ENCODE peak calls at places on chromosomes 4 and X, in seven cellular contexts. R is body of pancreas; H is mammary epithelial cell; P is naive thymus-derived CD4-positive, alpha-beta T cell; F is right cardiac atrium; C is ovary; T is lung. I is an unnamed sample. For H3K4me1, the result is how much of the 10 kb centered on the place peaks cover.

GRCh38 chrX:66016905-66017658 is 22.8 kb downstream of the VSIG4 start:
- DNase-seq in R (no peak), H (no peak), P (no peak), F (no peak), C (no peak), T (no peak), I (no peak)

GRCh38 chrX:123960956-123961267 is 594 bp upstream of the STAG2 start:
- DNase-seq in R (no peak), H (no peak), P (no peak), F (no peak), C (no peak), T (no peak), I (no peak)

GRCh38 chr4:80225628-80226027 is 28.3 kb downstream of the PRDM8 start:
- DNase-seq in R (no peak), H (peak), P (no peak), F (no peak), C (no peak), T (no peak), I (no peak)

GRCh38 chr4:7280906-7281305 is 88.6 kb downstream of the SORCS2 start:
- DNase-seq in R (no peak), H (peak), P (no peak), F (no peak), C (no peak), T (no peak), I (no peak)

GRCh38 chr4:137535718-137536117 is 3.4 kb upstream of the PCDH18 start:
- DNase-seq in R (no peak), H (no peak), P (no peak), F (no peak), C (no peak), T (no peak), I (no peak)

GRCh38 chr4:150126201-150126879 is 48.1 kb downstream of the DCLK2 start:
- DNase-seq in R (no peak), H (no peak), P (no peak), F (no peak), C (no peak), T (no peak), I (no peak)

GRCh38 chr4:119750771-119751170 is 122.2 kb upstream of the PDE5A start:
- DNase-seq in R (no peak), H (peak), P (no peak), F (no peak), C (no peak), T (no peak), I (no peak)

GRCh38 chr4:6562931-6563901 is 11.8 kb upstream of the MAN2B2 start:
- DNase-seq in R (peak), H (peak), P (no peak), F (no peak), C (no peak), T (no peak), I (no peak)

GRCh38 chr4:142728209-142728608 is 117.9 kb downstream of the INPP4B start:
- DNase-seq in R (no peak), H (no peak), P (no peak), F (no peak), C (no peak), T (no peak), I (no peak)

GRCh38 chr4:13597604-13598003 is 29.9 kb downstream of the BOD1L1 start:
- DNase-seq in R (no peak), H (peak), P (no peak), F (no peak), C (no peak), T (no peak), I (no peak)

GRCh38 chr4:15344041-15344440 is 83.8 kb upstream of the C1QTNF7 start:
- DNase-seq in R (no peak), H (peak), P (no peak), F (no peak), C (no peak), T (no peak), I (no peak)

GRCh38 chr4:111510535-111510934 is 634.7 kb upstream of the FAM241A start:
- DNase-seq in R (no peak), H (no peak), P (no peak), F (no peak), C (no peak), T (no peak), I (no peak)

GRCh38 chr4:4485806-4486205 is 56.0 kb downstream of the STX18 start:
- DNase-seq in R (no peak), H (no peak), P (no peak), F (no peak), C (no peak), T (no peak), I (no peak)

GRCh38 chrX:1167466-1167865 is 45.0 kb downstream of the CRLF2 start:
- DNase-seq in R (no peak), H (no peak), P (no peak), F (no peak), C (no peak), T (no peak), I (no peak)

GRCh38 chrX:68631331-68631730 is 16.1 kb upstream of the STARD8 start:
- DNase-seq in R (no peak), H (no peak), P (no peak), F (no peak), C (peak), T (no peak), I (no peak)

GRCh38 chr4:156169011-156169410 is 215.3 kb upstream of the CTSO start:
- DNase-seq in R (no peak), H (peak), P (no peak), F (peak), C (peak), T (peak), I (peak)

GRCh38 chr4:8393593-8394038 is 46.9 kb downstream of the ACOX3 start:
- DNase-seq in R (no peak), H (peak), P (no peak), F (peak), C (peak), T (peak), I (no peak)

GRCh38 chr4:40693946-40694345 is 55.8 kb upstream of the NSUN7 start:
- DNase-seq in R (no peak), H (no peak), P (no peak), F (no peak), C (no peak), T (no peak), I (no peak)

GRCh38 chr4:29770627-29771026 is 949.5 kb upstream of the PCDH7 start:
- DNase-seq in R (no peak), H (no peak), P (no peak), F (no peak), C (no peak), T (no peak), I (no peak)

GRCh38 chr4:155999743-156000142 is 46.1 kb upstream of the CTSO start:
- DNase-seq in R (no peak), H (no peak), P (no peak), F (peak), C (no peak), T (no peak), I (peak)

GRCh38 chrX:130728208-130728607 is 174.8 kb downstream of the ENOX2 start:
- DNase-seq in R (no peak), H (peak), P (no peak), F (no peak), C (no peak), T (no peak), I (no peak)

GRCh38 chr4:61202638-61203495 is 2.7 kb downstream of the ADGRL3 start:
- DNase-seq in R (no peak), H (peak), P (no peak), F (no peak), C (no peak), T (no peak), I (no peak)

GRCh38 chrX:39645059-39645895 is 452.5 kb downstream of the BCOR start:
- DNase-seq in R (peak), H (peak), P (no peak), F (peak), C (peak), T (no peak), I (no peak)

GRCh38 chrX:156002517-156002916 is 5.0 kb downstream of the IL9R start:
- DNase-seq in R (no peak), H (peak), P (no peak), F (no peak), C (no peak), T (no peak), I (no peak)

GRCh38 chr4:180203349-180203748 is 2039.9 kb upstream of the TENM3 start:
- DNase-seq in R (no peak), H (no peak), P (no peak), F (no peak), C (no peak), T (no peak), I (no peak)

GRCh38 chr4:181688886-181689285 is 554.3 kb upstream of the TENM3 start:
- DNase-seq in R (no peak), H (no peak), P (no peak), F (no peak), C (no peak), T (no peak), I (no peak)

GRCh38 chr4:25489221-25489797 is 112.2 kb downstream of the ANAPC4 start:
- DNase-seq in R (no peak), H (no peak), P (no peak), F (no peak), C (no peak), T (no peak), I (no peak)

GRCh38 chr4:1573830-1574459 is 110.2 kb downstream of the FAM53A start:
- DNase-seq in R (no peak), H (no peak), P (no peak), F (peak), C (no peak), T (no peak), I (no peak)

GRCh38 chr4:1575418-1576199 is 108.5 kb downstream of the FAM53A start:
- DNase-seq in R (no peak), H (no peak), P (no peak), F (peak), C (no peak), T (no peak), I (no peak)

GRCh38 chr4:1576200-1576960 is 107.7 kb downstream of the FAM53A start:
- DNase-seq in R (no peak), H (no peak), P (no peak), F (peak), C (no peak), T (no peak), I (no peak)

GRCh38 chr4:1572964-1573720 is 111.0 kb downstream of the FAM53A start:
- DNase-seq in R (no peak), H (no peak), P (no peak), F (no peak), C (no peak), T (no peak), I (no peak)

DNA sequence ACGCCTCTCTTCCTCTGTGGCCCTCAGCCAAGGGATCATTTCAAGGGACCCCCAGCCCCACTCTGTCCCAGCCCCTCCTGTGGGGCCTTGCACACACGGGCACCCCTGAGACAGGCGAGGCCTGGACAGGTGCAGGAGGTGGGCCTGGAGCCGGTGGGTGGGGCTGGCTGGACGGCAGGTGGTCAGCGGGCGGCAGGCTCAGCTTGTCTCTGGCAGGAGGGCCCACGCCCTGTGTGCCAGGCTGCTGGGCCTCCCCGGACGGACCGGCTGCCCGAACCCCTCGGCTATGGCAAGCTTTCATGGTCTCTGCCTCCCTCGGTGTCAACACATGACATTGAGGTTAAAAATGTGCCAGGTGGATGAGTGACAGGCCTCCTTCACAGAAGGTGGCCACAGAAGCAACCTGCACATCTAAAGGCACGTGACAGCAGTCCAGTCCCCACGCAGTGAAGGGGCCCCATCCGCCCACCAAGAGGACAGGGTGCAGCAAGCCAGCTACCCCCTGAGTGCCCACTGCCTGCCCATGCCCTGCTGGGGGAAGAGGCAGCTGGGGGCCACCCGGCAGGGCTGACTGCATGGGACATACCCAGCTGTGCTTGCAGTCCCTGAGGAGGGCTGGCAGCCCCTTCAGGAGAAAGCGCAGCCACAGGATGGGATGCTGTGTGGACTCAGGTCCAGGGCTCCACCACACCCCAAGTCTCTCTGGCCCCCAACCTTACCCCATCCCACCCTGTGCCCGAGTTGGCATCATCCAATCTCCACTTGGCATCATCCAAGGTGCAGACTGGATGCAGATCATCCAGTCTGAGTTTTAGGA is 109.3 kb downstream of the FAM53A start:
- DNase-seq in R (no peak), H (no peak), P (no peak), F (peak), C (no peak), T (no peak), I (no peak)
- H3K4me1 ChIP-seq in R (under half), H (under half), P (under half), F (under half), C (under half), T (under half), I (under half)

GRCh38 chr4:108130955-108131354 is 37.8 kb downstream of the LEF1 start:
- DNase-seq in R (no peak), H (no peak), P (no peak), F (no peak), C (no peak), T (no peak), I (no peak)

GRCh38 chr4:108129226-108129625 is 39.5 kb downstream of the LEF1 start:
- DNase-seq in R (no peak), H (no peak), P (no peak), F (no peak), C (no peak), T (no peak), I (no peak)

DNA sequence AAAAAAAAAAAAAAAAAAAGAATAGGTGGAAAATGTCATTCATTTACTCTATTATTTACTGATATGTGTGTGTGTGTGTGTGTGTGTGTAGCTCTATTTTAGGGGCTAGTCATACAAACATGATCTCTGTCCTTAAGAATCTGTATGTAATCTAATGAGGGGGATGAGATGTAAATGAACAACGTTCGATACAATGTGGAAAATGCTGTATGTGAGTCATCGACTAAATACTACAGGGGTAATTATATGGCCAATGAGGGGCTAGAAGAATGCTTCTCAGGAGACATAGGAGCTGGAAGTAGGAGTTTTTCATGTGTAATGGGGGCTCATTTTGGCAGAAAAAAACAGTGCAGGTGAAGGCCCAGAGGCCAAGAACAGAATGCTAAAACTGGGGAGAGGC is 41.9 kb downstream of the LEF1 start:
- DNase-seq in R (no peak), H (no peak), P (no peak), F (no peak), C (no peak), T (no peak), I (no peak)
- H3K4me1 ChIP-seq in R (under half), H (under half), P (under half), F (under half), C (under half), T (under half), I (under half)

GRCh38 chrX:154488336-154489075 is 1.9 kb downstream of the SLC10A3 start:
- DNase-seq in R (no peak), H (no peak), P (no peak), F (no peak), C (peak), T (no peak), I (no peak)
- H3K4me1 ChIP-seq in R (under half), H (under half), P (under half), F (under half), C (under half), T (under half), I (under half)

GRCh38 chrX:147912093-147912801 is 528 bp downstream of the FMR1 start:
- DNase-seq in R (peak), H (peak), P (peak), F (peak), C (peak), T (peak), I (peak)
- H3K4me1 ChIP-seq in R (under half), H (under half), P (under half), F (under half), C (under half), T (under half), I (under half)